ENCODE peak calls at places on chromosomes 12 and 14, in ten cellular contexts. L is heart left ventricle, B is right cardiac atrium, O is GM12878, Z is psoas muscle, Q is right lobe of liver, F is PC-9, R is A549, A is GM23338, M is fibroblast of mammary gland. K is an unnamed sample.

GRCh38 chr14:103155013-103155412 is 31.8 kb downstream of the TNFAIP2 start:
- DNase-seq in Z (peak), B (peak), F (peak), L (peak), A (no peak), R (peak), Q (peak), O (no peak), M (peak), K (peak)

GRCh38 chr12:50186667-50187066 is 19.5 kb upstream of the CERS5 start:
- DNase-seq in Z (no peak), F (no peak), A (no peak), O (no peak), Q (no peak), B (no peak), L (no peak), M (peak), R (no peak), K (no peak)

GRCh38 chr12:28023156-28023887 is 50.8 kb upstream of the PTHLH start:
- DNase-seq in M (peak), Z (no peak), L (no peak), A (no peak), R (no peak), O (no peak), B (no peak), Q (no peak), F (peak), K (no peak)

GRCh38 chr14:26598672-26599131 is 869 bp upstream of the NOVA1 start:
- DNase-seq in Q (no peak), A (no peak), L (no peak), O (no peak), B (no peak), F (no peak), Z (no peak), M (peak), R (no peak), K (no peak)

GRCh38 chr12:113239288-113239771 is 18.1 kb downstream of the TPCN1 start:
- DNase-seq in L (no peak), A (no peak), O (no peak), Z (peak), Q (no peak), R (no peak), B (no peak), F (no peak), M (no peak), K (peak)

GRCh38 chr12:93376436-93377251 is 1.1 kb upstream of the NUDT4 start:
- DNase-seq in Q (peak), F (peak), O (no peak), M (peak), B (peak), R (no peak), A (peak), Z (no peak), L (peak), K (no peak)

GRCh38 chr14:56339855-56340701 is 221.9 kb downstream of the PELI2 start:
- DNase-seq in M (peak), Z (peak), F (peak), O (no peak), R (peak), B (peak), Q (peak), A (peak), L (peak), K (peak)

GRCh38 chr14:101538865-101539264 is 22.4 kb upstream of the DIO3 start:
- DNase-seq in R (no peak), M (no peak), Q (no peak), L (no peak), O (no peak), F (no peak), A (no peak), Z (no peak), B (no peak), K (no peak)

GRCh38 chr12:109715310-109716091 is 1.9 kb downstream of the FAM222A start:
- DNase-seq in O (no peak), Q (no peak), R (no peak), B (peak), L (peak), Z (peak), M (no peak), F (peak), A (peak), K (no peak)

GRCh38 chr12:102992297-102992696 is 34.8 kb downstream of the ASCL1 start:
- DNase-seq in B (no peak), Q (no peak), F (no peak), R (no peak), L (no peak), Z (no peak), M (no peak), A (no peak), O (peak), K (no peak)

GRCh38 chr12:109685574-109686447 is 27.8 kb upstream of the FAM222A start:
- DNase-seq in L (no peak), A (no peak), F (no peak), Z (no peak), R (no peak), M (no peak), O (no peak), Q (no peak), B (no peak), K (peak)

GRCh38 chr12:43407816-43408645 is 144.0 kb downstream of the ADAMTS20 start:
- DNase-seq in Z (no peak), R (no peak), Q (no peak), L (no peak), M (no peak), O (no peak), F (no peak), A (no peak), B (no peak), K (no peak)

GRCh38 chr14:24712909-24713308 is 78.9 kb upstream of the GZMB start:
- DNase-seq in Z (no peak), L (no peak), R (no peak), Q (no peak), B (no peak), F (no peak), M (no peak), O (no peak), A (no peak), K (no peak)

GRCh38 chr14:64303471-64303917 is 9.3 kb upstream of the ESR2 start:
- DNase-seq in A (peak), Z (no peak), F (peak), O (peak), Q (no peak), B (no peak), L (no peak), M (peak), R (peak), K (no peak)

GRCh38 chr12:56362130-56363059 is at the start of gene APOF:
- DNase-seq in L (no peak), F (no peak), O (no peak), B (no peak), Z (no peak), A (no peak), R (no peak), Q (peak), M (no peak), K (no peak)
- H3K4me3 ChIP-seq in L (no peak), F (no peak), O (no peak), B (no peak), Z (no peak), A (no peak), R (no peak), Q (peak), M (no peak), K (no peak)

DNA sequence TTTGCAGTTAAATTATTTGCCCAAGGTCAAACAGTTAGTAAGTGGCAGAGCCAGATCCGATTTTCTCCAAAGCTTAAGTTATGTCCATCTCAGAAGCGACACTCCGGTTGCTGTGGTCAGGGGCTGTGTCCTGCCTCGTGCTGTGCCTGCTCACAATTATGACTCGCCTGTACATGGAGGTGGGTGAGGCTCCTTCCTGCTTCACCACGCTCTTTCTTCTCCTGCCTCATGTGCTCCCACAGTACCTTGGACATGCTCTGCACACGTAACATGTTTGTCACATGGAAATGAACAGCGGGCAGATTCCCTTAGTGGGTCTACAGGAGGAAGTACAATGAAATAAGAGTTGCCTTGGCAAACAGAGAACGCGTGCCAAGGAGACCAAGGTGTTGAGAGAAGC is 62.2 kb upstream of the CCND2 start:
- DNase-seq in M (no peak), L (no peak), B (no peak), Q (no peak), F (no peak), O (no peak), R (no peak), A (no peak), Z (no peak), K (no peak)
- H3K4me3 ChIP-seq in M (no peak), L (no peak), B (no peak), Q (no peak), F (no peak), O (no peak), R (no peak), A (no peak), Z (no peak), K (no peak)

DNA sequence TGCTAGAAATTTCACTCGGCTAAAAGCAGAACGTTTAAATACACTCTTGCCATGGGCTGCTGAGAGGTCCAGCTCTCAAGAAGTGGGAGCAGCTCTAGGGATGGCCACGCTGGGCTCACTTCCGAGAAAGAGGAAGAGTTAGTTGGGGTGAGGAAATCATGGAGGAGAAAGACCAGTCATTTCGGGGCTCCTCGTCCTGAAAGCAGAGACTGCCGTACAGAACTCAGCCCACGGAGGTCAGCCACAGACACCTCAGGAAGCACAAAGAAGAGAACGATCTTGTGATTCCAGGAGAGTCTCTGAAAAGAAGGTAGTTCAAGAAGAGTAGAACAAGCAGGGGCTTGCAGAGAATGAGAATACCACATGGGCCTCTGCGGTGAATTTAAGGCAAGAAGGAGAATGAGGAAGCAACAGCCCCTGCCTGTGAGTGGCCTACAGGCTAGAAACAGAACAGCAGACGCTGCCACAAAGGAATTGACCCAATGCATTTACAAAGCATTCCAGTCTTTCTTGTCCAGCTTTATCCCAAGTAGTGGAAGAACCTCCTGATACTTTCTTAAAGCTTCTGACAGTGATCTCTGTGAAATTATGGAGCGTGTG is 311.9 kb downstream of the CACNA1C start:
- DNase-seq in O (no peak), M (no peak), A (peak), Z (no peak), F (no peak), B (no peak), R (no peak), L (no peak), Q (no peak), K (no peak)
- H3K4me3 ChIP-seq in O (no peak), M (no peak), A (no peak), Z (no peak), F (no peak), B (no peak), R (no peak), L (no peak), Q (no peak), K (no peak)

GRCh38 chr12:39144613-39145061 is 239.2 kb upstream of the CPNE8 start:
- DNase-seq in F (no peak), M (no peak), Z (no peak), B (peak), R (no peak), Q (no peak), L (no peak), O (no peak), A (peak), K (no peak)

GRCh38 chr12:39145175-39145999 is 240.0 kb upstream of the CPNE8 start:
- DNase-seq in L (peak), A (peak), Z (peak), B (peak), O (no peak), Q (no peak), F (peak), R (peak), M (peak), K (no peak)
- H3K4me3 ChIP-seq in L (peak), A (peak), Z (peak), B (peak), O (no peak), Q (peak), F (peak), R (peak), M (peak), K (peak)